ENCODE peak calls at places on chromosomes 1 and 21, in four cellular contexts. K is OCI-LY7, T is BE2C, O is astrocyte of the spinal cord. B is an unnamed sample.

GRCh38 chr1:1171551-1172340 is 1.9 kb upstream of the TTLL10 start:
- DNase-seq in K (no peak), T (peak), O (no peak), B (no peak)

GRCh38 chr1:18724001-18724411 is 93.4 kb downstream of the PAX7 start:
- DNase-seq in K (no peak), T (peak), O (no peak), B (no peak)

GRCh38 chr1:63010898-63011660 is 227.1 kb downstream of the ATG4C start:
- DNase-seq in K (no peak), T (no peak), O (peak), B (no peak)

GRCh38 chr1:241356519-241357365 is at the start of gene RGS7:
- DNase-seq in K (no peak), T (peak), O (peak), B (peak)

GRCh38 chr1:44808938-44809917 is 905 bp downstream of the BTBD19 start:
- DNase-seq in K (peak), T (no peak), O (peak), B (no peak)

GRCh38 chr1:161727343-161727924 is 6.1 kb downstream of the FCRLB start:
- DNase-seq in K (no peak), T (no peak), O (peak), B (no peak)

GRCh38 chr21:41432567-41433460 is 6.8 kb downstream of the MX1 start:
- DNase-seq in K (no peak), T (no peak), O (no peak), B (peak)

GRCh38 chr1:16141573-16142336 is 14.1 kb downstream of the EPHA2 start:
- DNase-seq in K (no peak), T (no peak), O (no peak), B (no peak)

GRCh38 chr1:240310226-240310925 is 218.7 kb downstream of the FMN2 start:
- DNase-seq in K (no peak), T (no peak), O (peak), B (no peak)

GRCh38 chr21:14982336-14982735 is 82.5 kb downstream of the NRIP1 start:
- DNase-seq in K (no peak), T (no peak), O (no peak), B (no peak)

GRCh38 chr1:5889901-5890300 is 102.3 kb downstream of the NPHP4 start:
- DNase-seq in K (no peak), T (no peak), O (no peak), B (no peak)

GRCh38 chr1:195768936-195769335 is 839.3 kb downstream of the KCNT2 start:
- DNase-seq in K (no peak), T (no peak), O (no peak), B (no peak)

GRCh38 chr1:205077158-205077933 is 6.9 kb downstream of the TMEM81 start:
- DNase-seq in K (no peak), T (no peak), O (no peak), B (no peak)

DNA sequence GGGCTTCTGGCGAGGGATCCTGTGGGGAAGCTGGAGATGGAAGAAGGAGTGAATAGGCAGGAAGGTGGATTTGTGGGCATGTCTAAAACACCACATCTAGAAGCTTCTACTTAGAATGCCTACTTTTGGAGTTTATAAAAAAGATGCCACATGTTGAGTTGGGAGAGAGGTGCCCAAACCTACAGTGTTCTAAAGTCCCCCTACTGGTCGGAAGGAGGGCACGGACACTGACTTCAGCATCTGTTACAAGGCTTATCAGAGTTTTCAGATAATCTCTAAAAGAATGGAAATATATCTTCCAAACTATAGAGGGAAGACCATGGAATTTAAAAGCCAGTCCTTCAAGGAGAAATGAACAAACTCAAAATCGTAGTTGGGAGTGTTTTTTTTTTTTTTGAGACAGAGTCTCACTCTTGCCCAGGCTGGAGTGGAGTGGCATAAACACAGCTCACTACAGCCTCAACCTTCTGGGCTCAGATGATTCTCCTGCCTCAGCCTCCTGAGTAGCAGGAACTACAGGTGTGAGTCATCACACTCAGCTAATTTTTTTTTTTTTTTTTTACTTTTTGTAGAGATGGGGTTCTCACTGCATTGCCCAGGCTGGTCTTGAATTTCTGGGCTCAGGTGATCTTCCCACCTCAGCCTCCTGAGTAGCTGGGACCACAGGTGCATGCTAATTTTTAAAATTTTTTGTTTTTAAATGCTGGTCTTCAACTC is 14.8 kb downstream of the IBA57 start:
- DNase-seq in K (peak), T (no peak), O (no peak), B (no peak)
- TF ChIP-seq CTCF in K (peak), T (peak), O (peak), B (peak)

GRCh38 chr1:30803562-30803961 is 46.0 kb upstream of the LAPTM5 start:
- DNase-seq in K (no peak), T (no peak), O (no peak), B (no peak)
- TF ChIP-seq CTCF in K (no peak), T (no peak), O (no peak), B (no peak)

DNA sequence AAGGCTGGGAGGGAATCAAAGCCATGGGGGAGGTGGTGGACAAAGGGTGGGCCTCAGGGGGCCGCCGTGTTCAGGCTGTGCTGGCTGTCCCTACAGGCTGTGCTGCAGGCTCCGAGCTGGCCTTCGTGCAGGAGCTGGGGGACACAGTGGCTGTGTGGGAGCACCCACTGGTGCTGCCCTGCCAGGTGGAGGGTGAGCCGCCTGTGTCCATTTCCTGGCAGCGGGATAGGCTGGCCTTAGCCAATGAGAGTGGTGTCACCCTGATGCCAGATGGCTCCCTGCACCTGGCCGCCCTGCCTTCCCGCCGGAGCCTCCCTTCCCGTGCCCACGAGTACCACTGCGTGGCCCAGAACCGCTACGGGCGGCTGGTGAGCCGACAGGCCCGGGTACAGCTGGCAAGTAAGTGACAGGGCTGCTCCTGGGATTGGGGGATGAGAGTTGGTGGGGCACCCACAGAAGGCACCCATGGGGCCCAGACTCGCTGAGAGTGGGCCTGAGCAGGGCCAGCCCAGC is 20.2 kb downstream of the SLC27A3 start:
- DNase-seq in K (no peak), T (no peak), O (no peak), B (no peak)
- TF ChIP-seq CTCF in K (no peak), T (no peak), O (no peak), B (no peak)

GRCh38 chr1:92736395-92736794 is 48.5 kb downstream of the EVI5 start:
- DNase-seq in K (peak), T (no peak), O (no peak), B (no peak)
- TF ChIP-seq CTCF in K (peak), T (no peak), O (peak), B (peak)

DNA sequence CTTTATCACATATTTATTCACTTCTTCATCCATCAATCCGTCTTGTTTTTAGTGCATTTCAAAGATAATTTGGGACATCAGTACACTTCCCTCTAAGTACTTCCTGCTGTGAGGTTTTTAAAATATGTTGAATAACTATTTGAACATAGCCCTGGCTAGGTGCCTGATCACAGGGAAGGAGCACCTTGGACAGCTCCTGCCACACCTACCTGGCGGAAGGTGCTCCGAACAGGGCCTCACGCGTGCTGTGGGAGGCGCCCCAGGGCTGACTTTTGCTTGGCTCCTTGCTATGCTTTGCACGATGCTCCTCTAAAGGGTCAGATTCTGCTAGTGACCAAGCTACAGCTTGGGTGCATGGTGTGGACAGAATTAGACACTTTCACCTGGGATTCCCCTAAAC is 4.9 kb upstream of the ATXN7L2 start:
- DNase-seq in K (peak), T (no peak), O (no peak), B (no peak)
- TF ChIP-seq CTCF in K (no peak), T (no peak), O (no peak), B (no peak)

GRCh38 chr1:33275706-33276572 is 19.6 kb downstream of the ZNF362 start:
- DNase-seq in K (no peak), T (no peak), O (no peak), B (no peak)

GRCh38 chr1:33277488-33278084 is 21.3 kb downstream of the ZNF362 start:
- DNase-seq in K (no peak), T (no peak), O (no peak), B (no peak)

GRCh38 chr1:33281554-33282303 is 25.4 kb downstream of the ZNF362 start:
- DNase-seq in K (no peak), T (no peak), O (no peak), B (no peak)

GRCh38 chr1:33276573-33277298 is 20.4 kb downstream of the ZNF362 start:
- DNase-seq in K (no peak), T (no peak), O (no peak), B (no peak)

DNA sequence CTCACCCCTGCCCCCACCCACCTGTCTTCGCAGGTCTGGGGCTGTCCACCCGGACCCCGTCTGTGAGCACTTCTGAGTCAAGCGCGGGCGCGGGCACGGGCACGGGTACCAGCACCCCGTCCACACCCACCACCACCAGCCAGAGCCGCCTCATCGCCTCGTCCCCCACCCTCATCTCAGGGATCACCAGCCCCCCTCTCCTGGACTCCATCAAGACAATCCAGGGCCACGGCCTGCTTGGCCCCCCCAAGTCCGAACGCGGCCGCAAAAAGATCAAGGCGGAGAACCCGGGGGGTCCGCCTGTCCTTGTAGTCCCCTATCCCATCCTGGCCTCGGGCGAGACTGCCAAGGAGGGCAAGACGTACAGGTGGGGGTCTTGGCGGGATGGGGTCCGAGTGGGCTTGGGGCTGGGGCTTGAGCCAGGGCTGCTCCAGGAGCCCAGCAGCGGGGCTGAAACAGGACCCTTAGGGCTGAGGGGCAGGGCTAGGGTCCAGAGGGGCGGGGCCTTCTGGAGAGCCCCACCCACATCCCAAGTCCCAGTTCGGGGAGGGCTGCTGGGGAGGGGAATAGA is 23.9 kb downstream of the ZNF362 start:
- DNase-seq in K (no peak), T (no peak), O (no peak), B (no peak)
- TF ChIP-seq CTCF in K (no peak), T (no peak), O (no peak), B (no peak)

DNA sequence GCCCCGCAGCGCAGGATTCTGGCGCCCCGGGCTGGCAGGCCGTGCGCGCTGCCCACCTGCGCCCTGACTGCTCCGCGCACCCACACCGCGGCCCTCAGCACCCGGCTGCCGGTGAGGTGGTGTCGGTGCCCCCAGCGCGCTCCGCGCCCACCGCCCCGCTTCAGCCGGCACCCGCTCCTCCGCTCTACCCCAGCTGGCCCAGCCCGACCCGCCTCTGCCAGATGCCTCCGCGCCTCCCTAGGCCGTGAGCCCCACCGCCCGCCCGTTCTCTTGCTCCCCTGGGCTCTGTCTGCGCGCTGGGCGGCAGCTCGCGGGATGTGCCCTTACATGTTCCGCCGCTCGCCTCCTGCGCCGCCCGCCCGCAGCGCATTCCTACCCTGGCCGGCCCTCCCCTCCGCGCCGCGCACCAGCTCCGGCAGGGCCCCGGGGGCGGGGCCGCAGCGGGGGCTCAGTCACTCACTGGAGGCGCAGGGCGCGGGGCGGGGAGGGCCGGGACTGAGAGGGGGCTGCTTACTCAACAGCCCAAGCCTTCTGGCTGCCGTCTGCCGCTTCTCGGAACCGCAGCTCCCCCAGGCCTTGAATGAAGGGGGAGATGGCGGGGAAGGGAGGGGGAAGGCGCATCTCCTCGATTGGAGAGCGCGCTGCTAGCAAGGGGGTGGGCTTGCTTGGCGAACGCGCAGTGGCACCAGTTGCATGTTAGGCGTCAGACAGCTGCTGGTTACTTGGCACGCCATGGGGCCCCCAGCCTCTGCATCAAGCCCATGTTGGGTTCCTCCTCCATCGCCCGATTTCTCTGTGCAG is at the start of gene PHLDA3:
- DNase-seq in K (no peak), T (peak), O (peak), B (peak)
- TF ChIP-seq CTCF in K (no peak), T (no peak), O (no peak), B (no peak)

GRCh38 chr1:156276532-156276931 is 6.1 kb downstream of the SMG5 start:
- DNase-seq in K (no peak), T (no peak), O (no peak), B (no peak)
- TF ChIP-seq CTCF in K (no peak), T (no peak), O (no peak), B (no peak)

DNA sequence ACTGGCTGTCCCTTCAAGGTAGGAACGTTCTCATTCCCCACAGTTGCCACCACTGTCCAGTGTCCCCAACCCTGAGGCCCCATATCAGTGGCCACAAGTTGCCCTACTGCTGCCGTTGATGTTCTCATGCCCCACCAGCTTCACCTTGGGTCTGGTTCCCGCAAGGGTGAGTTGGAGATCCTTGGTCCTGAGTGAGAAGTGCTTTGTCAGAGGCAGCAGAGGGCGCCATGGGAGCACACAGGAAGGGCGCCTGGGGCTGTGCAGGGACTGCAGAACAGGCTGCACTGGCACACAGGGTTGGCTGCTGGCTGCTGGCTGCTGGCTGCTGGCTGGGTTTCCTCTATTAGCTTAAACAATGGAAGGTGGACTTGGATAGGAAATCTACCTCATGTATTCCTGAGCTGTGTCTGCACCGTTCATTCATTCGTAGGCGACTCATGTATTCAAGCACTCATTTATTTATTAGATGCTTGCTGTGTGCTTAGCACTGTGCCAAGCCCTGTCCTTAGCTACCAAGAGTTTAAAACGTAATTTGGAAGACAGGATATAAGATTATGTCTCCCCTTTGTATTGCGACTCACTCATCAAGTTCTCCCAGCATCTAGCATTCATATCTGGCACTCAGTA is 2.1 kb upstream of the S100A9 start:
- DNase-seq in K (peak), T (peak), O (peak), B (peak)
- TF ChIP-seq CTCF in K (peak), T (peak), O (peak), B (peak)

GRCh38 chr1:41446851-41447610 is 37.5 kb downstream of the EDN2 start:
- DNase-seq in K (no peak), T (no peak), O (no peak), B (no peak)

GRCh38 chr1:41444796-41445195 is 39.7 kb downstream of the EDN2 start:
- DNase-seq in K (no peak), T (no peak), O (no peak), B (no peak)

GRCh38 chr1:41440321-41441090 is 44.0 kb downstream of the EDN2 start:
- DNase-seq in K (no peak), T (no peak), O (no peak), B (no peak)

GRCh38 chr1:41442697-41443251 is 41.7 kb downstream of the EDN2 start:
- DNase-seq in K (no peak), T (peak), O (no peak), B (no peak)

DNA sequence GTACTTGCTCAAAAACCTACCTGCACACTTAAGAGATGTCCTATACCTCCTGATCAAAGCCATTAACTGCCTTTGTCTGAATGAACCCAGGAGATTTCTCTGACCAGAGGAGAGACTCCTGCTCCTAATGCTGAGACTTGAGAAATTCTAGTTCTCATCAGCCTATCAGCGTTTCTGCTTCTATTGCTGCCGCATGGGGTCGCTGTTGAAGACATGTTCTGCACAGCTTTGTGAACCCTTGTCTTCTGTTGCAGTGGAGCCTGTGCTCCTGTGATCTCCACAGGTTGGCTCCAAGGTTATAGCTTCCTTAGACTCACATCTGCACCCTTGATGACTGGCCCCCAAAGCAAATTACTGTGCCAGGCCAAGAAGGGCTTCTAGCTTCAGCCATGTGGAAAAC is 40.2 kb downstream of the EDN2 start:
- DNase-seq in K (no peak), T (no peak), O (no peak), B (no peak)
- TF ChIP-seq CTCF in K (peak), T (peak), O (peak), B (peak)